ENCODE peak calls at places on chromosome 19, in five cellular contexts. H, C, W, J and L are unnamed samples.

GRCh38 chr19:14661372-14661924 is 13.2 kb downstream of the ADGRE3 start:
- DNase-seq in C (no peak), W (no peak), J (no peak), H (no peak), L (no peak)

GRCh38 chr19:12379732-12380443 is 14.4 kb upstream of the ZNF442 start:
- DNase-seq in W (no peak), C (no peak), J (no peak), H (no peak), L (no peak)

GRCh38 chr19:811511-812048 is 10.2 kb downstream of the PLPPR3 start:
- DNase-seq in H (no peak), W (no peak), C (no peak), J (no peak), L (no peak)

GRCh38 chr19:35206379-35206778 is 22.2 kb downstream of the FAM187B start:
- DNase-seq in H (no peak), W (no peak), C (no peak), J (no peak), L (no peak)

GRCh38 chr19:46634045-46634655 is 1.9 kb downstream of the GNG8 start:
- DNase-seq in C (peak), W (peak), H (peak), J (peak), L (peak)

GRCh38 chr19:38032151-38032550 is 125.1 kb downstream of the SIPA1L3 start:
- DNase-seq in W (no peak), J (no peak), C (no peak), H (peak), L (no peak)

GRCh38 chr19:1856345-1856697 is 7.1 kb downstream of the KLF16 start:
- DNase-seq in W (peak), C (no peak), J (no peak), H (no peak), L (no peak)

GRCh38 chr19:44807162-44807561 is 1.7 kb upstream of the BCAM start:
- DNase-seq in H (no peak), W (no peak), C (peak), J (no peak), L (peak)

GRCh38 chr19:47158879-47159509 is 28.4 kb downstream of the SAE1 start:
- DNase-seq in W (no peak), J (peak), H (peak), C (no peak), L (peak)

GRCh38 chr19:37059142-37059541 is 19.1 kb upstream of the ZNF420 start:
- DNase-seq in W (no peak), C (no peak), H (no peak), J (no peak), L (no peak)

GRCh38 chr19:4971424-4971793 is 2.5 kb downstream of the KDM4B start:
- DNase-seq in W (peak), J (no peak), C (peak), H (peak), L (peak)

GRCh38 chr19:42295831-42296525 is 6.0 kb upstream of the PRR19 start:
- DNase-seq in J (no peak), C (peak), W (peak), H (peak), L (peak)

GRCh38 chr19:5557691-5558090 is 10.1 kb downstream of the TINCR start:
- DNase-seq in J (no peak), W (no peak), H (no peak), C (no peak), L (peak)

GRCh38 chr19:1469200-1469935 is 9.6 kb downstream of the C19orf25 start:
- DNase-seq in J (no peak), H (no peak), W (peak), C (no peak), L (peak)

GRCh38 chr19:8113017-8113416 is 36.4 kb downstream of the FBN3 start:
- DNase-seq in J (no peak), W (no peak), C (no peak), H (no peak), L (peak)

GRCh38 chr19:10219678-10220077 is 11.5 kb downstream of the S1PR2 start:
- DNase-seq in W (peak), C (no peak), H (peak), J (peak), L (peak)

GRCh38 chr19:10517361-10517759 is at the start of gene S1PR5:
- DNase-seq in W (no peak), J (no peak), H (no peak), C (no peak), L (peak)

GRCh38 chr19:46492841-46493235 is 2.8 kb downstream of the PNMA8B start:
- DNase-seq in J (no peak), C (no peak), H (no peak), W (no peak), L (no peak)

GRCh38 chr19:52138614-52139290 is 986 bp downstream of the ZNF616 start:
- DNase-seq in J (peak), C (peak), H (peak), W (peak), L (peak)

GRCh38 chr19:39970424-39970673 is 616 bp upstream of the PSMC4 start:
- DNase-seq in W (no peak), H (peak), J (no peak), C (no peak), L (no peak)

GRCh38 chr19:54248016-54248601 is 5.5 kb upstream of the LILRA6 start:
- DNase-seq in H (peak), W (peak), J (peak), C (no peak), L (no peak)

GRCh38 chr19:17665058-17665457 is 23.1 kb downstream of the UNC13A start:
- DNase-seq in C (no peak), H (no peak), J (no peak), W (no peak), L (no peak)

GRCh38 chr19:1665565-1666047 is 13.2 kb upstream of the TCF3 start:
- DNase-seq in C (no peak), J (no peak), H (no peak), W (no peak), L (no peak)

GRCh38 chr19:55647732-55648656 is at the start of gene CCDC106:
- DNase-seq in J (peak), W (peak), C (peak), H (peak), L (peak)

GRCh38 chr19:1923319-1923718 is 17.7 kb upstream of the CSNK1G2 start:
- DNase-seq in H (no peak), J (no peak), W (no peak), C (no peak), L (no peak)

GRCh38 chr19:13803038-13803437 is 7.8 kb downstream of the ZSWIM4 start:
- DNase-seq in H (no peak), J (no peak), W (no peak), C (no peak), L (peak)

GRCh38 chr19:409006-409514 is at the start of gene C2CD4C:
- DNase-seq in W (peak), C (no peak), H (no peak), J (no peak), L (peak)

GRCh38 chr19:2443116-2443784 is 13.5 kb downstream of the LMNB2 start:
- DNase-seq in W (no peak), C (no peak), H (no peak), J (no peak), L (no peak)

GRCh38 chr19:29690842-29691241 is 24.2 kb downstream of the C19orf12 start:
- DNase-seq in H (peak), W (peak), C (no peak), J (peak), L (peak)

GRCh38 chr19:19514881-19515763 is at the start of gene TSSK6:
- DNase-seq in J (no peak), H (no peak), W (no peak), C (peak), L (no peak)

GRCh38 chr19:1173160-1173844 is 766 bp downstream of the SBNO2 start:
- DNase-seq in C (peak), J (no peak), H (no peak), W (peak), L (no peak)

GRCh38 chr19:17718988-17719711 is at the start of gene MAP1S:
- DNase-seq in H (peak), J (peak), C (peak), W (peak), L (peak)

GRCh38 chr19:40365613-40366401 is 17.3 kb downstream of the PLD3 start:
- DNase-seq in J (peak), W (peak), C (peak), H (peak), L (peak)

GRCh38 chr19:11821474-11821873 is 7.4 kb downstream of the ZNF440 start:
- DNase-seq in J (peak), C (no peak), W (peak), H (peak), L (peak)

GRCh38 chr19:5259750-5260149 is 80.9 kb downstream of the PTPRS start:
- DNase-seq in C (no peak), H (no peak), W (no peak), J (no peak), L (no peak)

GRCh38 chr19:17450264-17451075 is 2.0 kb upstream of the TMEM221 start:
- DNase-seq in H (no peak), C (no peak), W (no peak), J (no peak), L (peak)

GRCh38 chr19:36058481-36059179 is 3.9 kb downstream of the WDR62 start:
- DNase-seq in H (no peak), J (no peak), C (no peak), W (no peak), L (no peak)

GRCh38 chr19:39413269-39413902 is 917 bp downstream of the PLEKHG2 start:
- DNase-seq in J (no peak), H (peak), W (peak), C (peak), L (no peak)

DNA sequence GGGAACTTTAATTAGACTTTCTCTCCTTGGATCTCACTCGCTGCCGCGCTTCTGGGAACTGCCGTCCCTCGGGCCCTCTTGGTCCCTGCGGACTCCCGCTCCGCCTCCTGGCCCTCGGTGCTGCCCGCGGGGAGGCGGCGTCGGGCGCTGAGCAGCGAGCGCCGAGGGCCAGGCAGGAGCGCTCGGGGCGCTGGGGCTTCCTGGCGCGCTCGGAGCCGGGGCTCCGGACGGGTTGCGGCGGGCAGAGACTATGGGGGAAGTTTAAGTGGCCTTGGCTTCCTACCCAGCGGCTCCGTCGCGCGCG is 704 bp downstream of the CHST8 start:
- DNase-seq in C (no peak), W (peak), J (no peak), H (no peak), L (no peak)
- H3K4me3 ChIP-seq in C (peak), W (no peak), J (peak), H (no peak), L (no peak)

GRCh38 chr19:16039081-16039480 is 37.2 kb upstream of the TPM4 start:
- DNase-seq in C (no peak), H (no peak), W (no peak), J (no peak), L (no peak)

GRCh38 chr19:16039545-16039944 is 36.8 kb upstream of the TPM4 start:
- DNase-seq in J (no peak), C (no peak), W (no peak), H (no peak), L (no peak)

GRCh38 chr19:16041571-16042386 is 34.5 kb upstream of the TPM4 start:
- DNase-seq in W (peak), J (peak), C (peak), H (peak), L (peak)

GRCh38 chr19:16042533-16043085 is 33.7 kb upstream of the TPM4 start:
- DNase-seq in C (no peak), W (peak), H (peak), J (peak), L (no peak)

DNA sequence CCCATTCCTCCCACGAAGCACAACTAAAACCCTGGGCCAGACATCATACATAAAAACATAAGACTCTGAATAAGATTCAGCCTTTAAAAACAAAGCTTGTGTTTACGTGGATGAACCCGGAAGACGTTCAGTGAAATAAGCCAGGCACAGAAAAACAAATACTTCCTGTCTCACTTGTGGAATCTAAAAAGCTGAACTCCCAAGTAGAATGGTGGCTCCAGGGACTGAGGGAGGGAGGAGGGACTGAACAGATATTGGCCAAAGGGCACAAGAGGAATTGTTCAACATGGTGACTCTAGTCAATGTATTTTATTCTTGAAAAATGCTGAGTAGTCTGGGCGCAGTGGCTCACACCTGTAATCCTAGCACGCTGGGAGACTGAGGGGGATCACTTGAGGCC is 35.7 kb upstream of the TPM4 start:
- DNase-seq in J (no peak), W (peak), H (peak), C (no peak), L (peak)
- H3K4me3 ChIP-seq in J (no peak), W (no peak), H (no peak), C (no peak), L (no peak)

GRCh38 chr19:3855321-3855720 is 13.5 kb downstream of the ZFR2 start:
- DNase-seq in J (peak), H (no peak), W (no peak), C (peak), L (no peak)

GRCh38 chr19:3852177-3852511 is 16.7 kb downstream of the ZFR2 start:
- DNase-seq in C (no peak), W (no peak), H (no peak), J (no peak), L (no peak)

GRCh38 chr19:3852614-3853254 is 16.1 kb downstream of the ZFR2 start:
- DNase-seq in W (peak), H (peak), J (peak), C (peak), L (peak)

GRCh38 chr19:3860499-3860898 is 8.3 kb downstream of the ZFR2 start:
- DNase-seq in W (no peak), C (no peak), J (no peak), H (no peak), L (no peak)

GRCh38 chr19:3857449-3858003 is 11.3 kb downstream of the ZFR2 start:
- DNase-seq in C (no peak), W (no peak), J (no peak), H (peak), L (no peak)
- H3K4me3 ChIP-seq in C (no peak), W (no peak), J (no peak), H (no peak), L (no peak)

GRCh38 chr19:21143428-21143827 is 1.6 kb downstream of the ZNF431 start:
- DNase-seq in W (no peak), H (no peak), C (no peak), J (no peak), L (peak)
- H3K4me3 ChIP-seq in W (no peak), H (no peak), C (no peak), J (no peak), L (peak)